ENCODE peak calls at places on chromosomes 6 and 20, in five cellular contexts. T is stomach, R is HL-60, X is GM12892, L is HepG2. U is an unnamed sample.

GRCh38 chr6:90294614-90294988 is 2.0 kb downstream of the BACH2 start:
- DNase-seq in T (no peak), R (no peak), X (no peak), L (no peak), U (no peak)

GRCh38 chr6:5464096-5464885 is 203.0 kb downstream of the FARS2 start:
- DNase-seq in T (no peak), R (no peak), X (no peak), L (no peak), U (no peak)

GRCh38 chr20:24442909-24443308 is 26.5 kb upstream of the SYNDIG1 start:
- DNase-seq in T (no peak), R (no peak), X (no peak), L (no peak), U (no peak)

GRCh38 chr6:43222418-43223059 is 6.7 kb downstream of the DNPH1 start:
- DNase-seq in T (no peak), R (no peak), X (no peak), L (no peak), U (no peak)

GRCh38 chr6:122839477-122839876 is 50.4 kb downstream of the SMPDL3A start:
- DNase-seq in T (peak; percentile 67), R (peak; percentile 8), X (peak; percentile 20), L (peak; percentile 64), U (peak; percentile 58)

GRCh38 chr6:73774311-73774766 is 78.3 kb downstream of the CD109 start:
- DNase-seq in T (no peak), R (no peak), X (no peak), L (no peak), U (no peak)

GRCh38 chr6:84581494-84582259 is 182.7 kb downstream of the TBX18 start:
- DNase-seq in T (no peak), R (peak; percentile 6), X (no peak), L (no peak), U (peak; percentile 48)

GRCh38 chr6:11609324-11610071 is 71.9 kb downstream of the TMEM170B start:
- DNase-seq in T (no peak), R (no peak), X (no peak), L (no peak), U (no peak)

GRCh38 chr6:145963216-145964068 is 716 bp downstream of the SHPRH start:
- DNase-seq in T (peak; percentile 46), R (no peak), X (peak; percentile 17), L (no peak), U (no peak)

GRCh38 chr20:59525500-59526241 is 78.7 kb upstream of the PHACTR3 start:
- DNase-seq in T (peak; percentile 58), R (peak; percentile 4), X (peak; percentile 29), L (peak; percentile 59), U (no peak)

GRCh38 chr6:28657367-28657755 is 131.7 kb downstream of the GPX5 start:
- DNase-seq in T (no peak), R (no peak), X (no peak), L (no peak), U (no peak)

GRCh38 chr6:164346631-164347030 is 932.1 kb downstream of the QKI start:
- DNase-seq in T (no peak), R (no peak), X (no peak), L (no peak), U (no peak)

GRCh38 chr20:32487381-32487780 is 97.8 kb downstream of the NOL4L start:
- DNase-seq in T (no peak), R (no peak), X (no peak), L (no peak), U (no peak)

GRCh38 chr20:61589055-61589385 is 337.0 kb downstream of the CDH4 start:
- DNase-seq in T (no peak), R (no peak), X (no peak), L (no peak), U (no peak)

GRCh38 chr20:39042279-39043150 is 80.4 kb downstream of the DHX35 start:
- DNase-seq in T (no peak), R (no peak), X (no peak), L (no peak), U (no peak)

GRCh38 chr6:53309059-53309896 is 39.5 kb downstream of the ELOVL5 start:
- DNase-seq in T (peak; percentile 38), R (no peak), X (no peak), L (peak; percentile 56), U (no peak)

GRCh38 chr20:23684261-23684660 is 4.6 kb downstream of the CST4 start:
- DNase-seq in T (no peak), R (no peak), X (no peak), L (no peak), U (no peak)

GRCh38 chr6:26157150-26157837 is 70.1 kb downstream of the HFE start:
- DNase-seq in T (peak; percentile 69), R (peak; percentile 29), X (no peak), L (no peak), U (no peak)
- TF ChIP-seq POLR2AphosphoS5 in T (peak; percentile 76), R (peak; percentile 98), X (peak; percentile 99), L (peak; percentile 68), U (peak; percentile 81)

DNA sequence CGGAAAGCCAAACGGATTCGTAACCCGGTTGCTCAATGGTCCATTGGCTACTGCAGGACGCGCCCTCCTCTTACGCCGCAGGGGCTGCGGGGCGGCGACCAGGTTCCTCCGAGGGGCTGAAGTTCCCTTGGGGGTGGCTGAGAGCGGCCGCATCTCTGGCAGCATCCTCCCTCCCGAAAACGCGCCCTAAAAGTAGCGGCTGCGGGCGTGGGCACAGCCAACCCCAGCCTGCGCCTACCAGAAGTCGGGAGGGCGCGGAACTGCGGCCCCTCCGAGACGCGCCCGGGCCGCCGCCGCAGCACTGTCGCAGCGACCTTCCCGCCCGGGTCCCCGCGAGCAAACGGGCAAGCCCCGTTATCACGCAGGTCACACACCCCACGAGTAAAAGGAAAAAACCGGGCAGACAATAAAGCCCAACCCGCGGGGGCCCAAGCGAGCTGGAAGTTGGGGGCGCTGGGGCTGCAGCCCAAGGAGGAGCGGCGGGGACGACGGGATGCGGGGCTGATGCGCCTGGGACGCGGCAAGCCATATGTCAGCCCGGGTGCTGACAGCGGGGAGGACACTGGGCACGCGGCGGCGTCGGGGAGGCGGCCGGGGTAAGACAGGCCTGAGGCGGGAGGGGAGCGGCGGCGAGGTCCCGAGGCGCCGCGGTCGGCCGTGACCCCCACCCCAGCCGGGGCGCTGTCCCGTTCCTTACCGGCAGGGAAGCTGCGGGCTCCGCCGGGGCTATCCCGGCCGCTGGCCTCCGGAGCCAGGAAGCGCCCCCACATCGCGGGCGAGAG is 700 bp downstream of the CEP85L start:
- DNase-seq in T (peak; percentile 44), R (no peak), X (peak; percentile 30), L (no peak), U (no peak)
- TF ChIP-seq POLR2AphosphoS5 in T (peak; percentile 53), R (no peak), X (no peak), L (no peak), U (no peak)

GRCh38 chr6:152482289-152482688 is 154.9 kb downstream of the SYNE1 start:
- DNase-seq in T (no peak), R (no peak), X (no peak), L (no peak), U (no peak)

GRCh38 chr6:152484806-152485205 is 152.4 kb downstream of the SYNE1 start:
- DNase-seq in T (no peak), R (no peak), X (no peak), L (no peak), U (no peak)
- TF ChIP-seq POLR2AphosphoS5 in T (no peak), R (no peak), X (no peak), L (no peak), U (no peak)

GRCh38 chr6:20200761-20201160 is 11.5 kb downstream of the MBOAT1 start:
- DNase-seq in T (peak; percentile 42), R (no peak), X (no peak), L (no peak), U (no peak)

GRCh38 chr6:20198156-20198555 is 14.1 kb downstream of the MBOAT1 start:
- DNase-seq in T (no peak), R (no peak), X (no peak), L (no peak), U (no peak)

GRCh38 chr6:20202070-20202658 is 10.1 kb downstream of the MBOAT1 start:
- DNase-seq in T (no peak), R (peak; percentile 72), X (no peak), L (peak; percentile 10), U (no peak)

GRCh38 chr6:20197251-20197650 is 15.0 kb downstream of the MBOAT1 start:
- DNase-seq in T (no peak), R (no peak), X (no peak), L (no peak), U (no peak)

GRCh38 chr6:20198764-20199174 is 13.5 kb downstream of the MBOAT1 start:
- DNase-seq in T (no peak), R (no peak), X (no peak), L (no peak), U (no peak)
- TF ChIP-seq POLR2AphosphoS5 in T (no peak), R (no peak), X (no peak), L (no peak), U (no peak)

DNA sequence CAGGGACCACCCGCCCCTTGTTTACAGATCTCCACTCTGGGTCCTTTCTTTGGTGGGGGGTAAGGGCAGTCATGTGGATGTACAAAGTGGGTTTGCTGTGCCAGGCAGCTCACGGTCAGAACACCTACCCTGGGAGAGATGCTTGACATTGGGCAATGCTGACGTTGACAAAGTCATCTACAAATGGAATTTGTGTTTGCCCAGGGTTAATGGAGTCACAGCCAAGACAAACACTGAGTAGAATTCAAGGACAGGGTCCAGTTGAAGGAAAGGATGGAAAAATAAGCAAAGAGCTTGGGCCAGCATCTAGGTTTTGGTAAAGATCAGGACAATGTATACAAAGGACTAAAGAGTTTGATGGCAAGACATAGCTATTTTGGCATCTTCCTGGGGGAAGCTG is 54.7 kb downstream of the MOCS1 start:
- DNase-seq in T (peak; percentile 52), R (no peak), X (no peak), L (no peak), U (no peak)
- TF ChIP-seq POLR2AphosphoS5 in T (peak; percentile 48), R (no peak), X (no peak), L (no peak), U (no peak)

GRCh38 chr20:22611636-22612035 is 27.3 kb upstream of the FOXA2 start:
- DNase-seq in T (no peak), R (no peak), X (no peak), L (no peak), U (no peak)

GRCh38 chr20:22604815-22605214 is 20.4 kb upstream of the FOXA2 start:
- DNase-seq in T (no peak), R (no peak), X (no peak), L (no peak), U (no peak)

GRCh38 chr20:22607695-22608094 is 23.3 kb upstream of the FOXA2 start:
- DNase-seq in T (no peak), R (no peak), X (no peak), L (no peak), U (no peak)
- TF ChIP-seq POLR2AphosphoS5 in T (no peak), R (no peak), X (no peak), L (no peak), U (no peak)

DNA sequence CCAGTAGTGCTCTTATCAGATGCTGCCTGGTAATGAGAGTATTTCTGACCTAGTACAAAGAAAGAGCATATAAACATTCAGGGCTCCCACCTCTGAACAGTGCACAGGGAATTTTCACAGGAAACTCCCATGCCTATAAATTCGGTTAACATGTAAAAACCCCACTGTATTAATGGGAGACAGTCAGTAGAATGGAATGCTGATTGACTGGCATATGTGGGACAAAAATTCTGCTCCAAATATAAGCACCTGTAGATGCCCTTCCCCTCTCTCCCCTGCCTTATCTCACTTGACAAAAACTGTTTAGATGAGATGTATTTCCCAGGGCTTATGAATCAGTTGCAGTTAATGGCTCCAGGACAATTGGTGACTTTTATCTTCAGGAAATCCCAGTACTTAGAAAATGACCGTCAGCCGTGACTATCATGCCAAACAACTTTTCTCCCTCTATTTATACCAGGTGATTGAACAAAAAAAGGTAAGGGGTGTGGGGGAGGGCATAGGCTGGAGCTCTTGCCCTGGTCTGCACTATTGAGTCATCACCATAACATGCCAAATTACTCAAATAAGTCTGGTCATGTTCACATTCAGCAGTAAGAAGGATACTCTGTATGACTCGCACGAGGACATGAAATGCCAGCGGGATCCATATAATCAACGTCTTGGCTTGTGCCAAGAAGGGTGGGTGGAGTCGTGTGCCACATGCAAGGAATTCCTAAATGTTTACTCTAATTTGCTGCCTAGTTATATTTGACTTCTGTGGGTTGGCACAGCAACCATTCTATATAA is 176.4 kb upstream of the BMP2 start:
- DNase-seq in T (no peak), R (no peak), X (no peak), L (no peak), U (no peak)
- TF ChIP-seq POLR2AphosphoS5 in T (peak; percentile 49), R (no peak), X (no peak), L (no peak), U (no peak)